ENCODE peak calls at places on chromosomes 16 and 17, in nine cellular contexts. One of them, this sample, is unnamed.

GRCh38 chr16:21260870-21261791 is 17.0 kb downstream of the CRYM start:
- DNase-seq in body of pancreas: peak; percentile 29
- DNase-seq in colonic mucosa: peak; percentile 93
- DNase-seq in cardiac fibroblast: peak; percentile 89
- DNase-seq in natural killer cell: no peak
- DNase-seq in tibial artery: no peak
- DNase-seq in OCI-LY7: no peak
- DNase-seq in fibroblast of mammary gland: peak; percentile 98
- DNase-seq in neural crest cell: no peak
- DNase-seq in this sample: no peak

GRCh38 chr17:77390870-77391269 is 250.1 kb downstream of the SEC14L1 start:
- DNase-seq in neural crest cell: no peak
- DNase-seq in fibroblast of mammary gland: no peak
- DNase-seq in body of pancreas: no peak
- DNase-seq in natural killer cell: no peak
- DNase-seq in OCI-LY7: no peak
- DNase-seq in tibial artery: no peak
- DNase-seq in colonic mucosa: no peak
- DNase-seq in cardiac fibroblast: no peak
- DNase-seq in this sample: no peak

GRCh38 chr17:17411692-17412091 is 65.1 kb upstream of the MED9 start:
- DNase-seq in colonic mucosa: no peak
- DNase-seq in tibial artery: no peak
- DNase-seq in neural crest cell: no peak
- DNase-seq in natural killer cell: no peak
- DNase-seq in body of pancreas: no peak
- DNase-seq in OCI-LY7: no peak
- DNase-seq in cardiac fibroblast: peak; percentile 55
- DNase-seq in fibroblast of mammary gland: peak; percentile 32
- DNase-seq in this sample: no peak

GRCh38 chr16:17768257-17768656 is 297.5 kb upstream of the XYLT1 start:
- DNase-seq in cardiac fibroblast: peak; percentile 68
- DNase-seq in natural killer cell: no peak
- DNase-seq in neural crest cell: no peak
- DNase-seq in colonic mucosa: no peak
- DNase-seq in OCI-LY7: no peak
- DNase-seq in tibial artery: no peak
- DNase-seq in body of pancreas: no peak
- DNase-seq in fibroblast of mammary gland: peak; percentile 87
- DNase-seq in this sample: no peak

GRCh38 chr17:4895676-4896331 is 3.5 kb upstream of the C17orf107 start:
- DNase-seq in body of pancreas: no peak
- DNase-seq in OCI-LY7: no peak
- DNase-seq in cardiac fibroblast: no peak
- DNase-seq in natural killer cell: no peak
- DNase-seq in tibial artery: no peak
- DNase-seq in colonic mucosa: no peak
- DNase-seq in neural crest cell: no peak
- DNase-seq in fibroblast of mammary gland: no peak
- DNase-seq in this sample: no peak

GRCh38 chr16:4698321-4699029 is 5.1 kb downstream of the NUDT16L1 start:
- DNase-seq in OCI-LY7: no peak
- DNase-seq in tibial artery: no peak
- DNase-seq in colonic mucosa: no peak
- DNase-seq in body of pancreas: no peak
- DNase-seq in cardiac fibroblast: no peak
- DNase-seq in neural crest cell: no peak
- DNase-seq in fibroblast of mammary gland: no peak
- DNase-seq in natural killer cell: no peak
- DNase-seq in this sample: no peak

GRCh38 chr16:3949946-3950342 is 69.4 kb upstream of the CREBBP start:
- DNase-seq in natural killer cell: no peak
- DNase-seq in OCI-LY7: no peak
- DNase-seq in neural crest cell: no peak
- DNase-seq in fibroblast of mammary gland: no peak
- DNase-seq in tibial artery: no peak
- DNase-seq in colonic mucosa: no peak
- DNase-seq in body of pancreas: no peak
- DNase-seq in cardiac fibroblast: no peak
- DNase-seq in this sample: no peak

GRCh38 chr16:25135239-25135878 is 23.8 kb downstream of the LCMT1 start:
- DNase-seq in OCI-LY7: no peak
- DNase-seq in natural killer cell: no peak
- DNase-seq in body of pancreas: no peak
- DNase-seq in colonic mucosa: peak; percentile 63
- DNase-seq in tibial artery: no peak
- DNase-seq in cardiac fibroblast: peak; percentile 68
- DNase-seq in neural crest cell: no peak
- DNase-seq in fibroblast of mammary gland: peak; percentile 63
- DNase-seq in this sample: no peak

GRCh38 chr16:89120921-89121351 is 27.3 kb downstream of the ACSF3 start:
- DNase-seq in natural killer cell: no peak
- DNase-seq in fibroblast of mammary gland: no peak
- DNase-seq in cardiac fibroblast: no peak
- DNase-seq in OCI-LY7: no peak
- DNase-seq in colonic mucosa: no peak
- DNase-seq in neural crest cell: no peak
- DNase-seq in body of pancreas: no peak
- DNase-seq in tibial artery: no peak
- DNase-seq in this sample: no peak

GRCh38 chr17:75654176-75654575 is 12.8 kb downstream of the RECQL5 start:
- DNase-seq in colonic mucosa: no peak
- DNase-seq in fibroblast of mammary gland: peak; percentile 27
- DNase-seq in natural killer cell: no peak
- DNase-seq in OCI-LY7: no peak
- DNase-seq in body of pancreas: no peak
- DNase-seq in cardiac fibroblast: peak; percentile 9
- DNase-seq in tibial artery: no peak
- DNase-seq in neural crest cell: no peak
- DNase-seq in this sample: no peak
- TF ChIP-seq CTCF in colonic mucosa: no peak
- TF ChIP-seq CTCF in fibroblast of mammary gland: peak; percentile 22
- TF ChIP-seq CTCF in natural killer cell: no peak
- TF ChIP-seq CTCF in OCI-LY7: peak; percentile 56
- TF ChIP-seq CTCF in body of pancreas: no peak
- TF ChIP-seq CTCF in cardiac fibroblast: no peak
- TF ChIP-seq CTCF in tibial artery: no peak
- TF ChIP-seq CTCF in neural crest cell: peak; percentile 30
- TF ChIP-seq CTCF in this sample: no peak

DNA sequence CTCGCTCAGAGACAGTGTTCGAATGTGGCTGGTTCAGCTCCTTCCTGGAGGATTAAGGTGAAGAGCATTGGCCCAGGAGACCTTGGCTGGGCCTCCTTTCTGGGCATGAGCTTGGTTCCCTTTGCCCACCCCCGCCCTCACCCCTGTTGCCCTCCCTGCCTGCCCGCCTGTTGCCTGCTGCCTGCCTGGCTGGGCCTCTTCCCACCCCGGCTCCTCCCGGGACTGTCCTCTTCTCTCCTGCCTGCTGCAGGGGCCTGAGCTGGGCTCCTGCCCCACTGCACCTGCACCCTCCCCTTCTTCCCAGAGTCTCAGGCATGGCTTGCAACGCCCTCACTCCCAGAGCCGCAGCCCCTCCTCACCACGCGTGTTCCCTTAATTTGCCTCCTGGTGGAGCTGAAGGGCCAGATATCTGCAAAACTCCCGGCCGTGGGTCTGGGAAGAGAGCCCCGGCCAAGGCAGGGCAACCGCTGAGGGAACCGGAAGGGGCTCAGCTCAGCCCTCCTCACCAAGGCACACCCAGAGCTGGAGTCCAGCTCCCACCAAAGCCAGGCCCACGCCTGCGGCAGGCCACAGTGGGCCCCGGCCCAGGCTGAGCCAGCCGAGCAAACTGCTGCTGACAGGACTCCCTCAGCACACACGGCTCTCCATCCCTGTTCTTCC is 31.2 kb downstream of the MNT start:
- DNase-seq in fibroblast of mammary gland: no peak
- DNase-seq in tibial artery: no peak
- DNase-seq in OCI-LY7: peak; percentile 28
- DNase-seq in neural crest cell: no peak
- DNase-seq in cardiac fibroblast: no peak
- DNase-seq in colonic mucosa: no peak
- DNase-seq in body of pancreas: no peak
- DNase-seq in natural killer cell: no peak
- DNase-seq in this sample: no peak
- TF ChIP-seq CTCF in fibroblast of mammary gland: no peak
- TF ChIP-seq CTCF in tibial artery: no peak
- TF ChIP-seq CTCF in OCI-LY7: peak; percentile 50
- TF ChIP-seq CTCF in neural crest cell: no peak
- TF ChIP-seq CTCF in cardiac fibroblast: no peak
- TF ChIP-seq CTCF in colonic mucosa: no peak
- TF ChIP-seq CTCF in body of pancreas: no peak
- TF ChIP-seq CTCF in natural killer cell: no peak
- TF ChIP-seq CTCF in this sample: no peak

GRCh38 chr16:67668495-67669157 is 2.0 kb downstream of the C16orf86 start:
- DNase-seq in fibroblast of mammary gland: no peak
- DNase-seq in cardiac fibroblast: no peak
- DNase-seq in OCI-LY7: peak; percentile 73
- DNase-seq in tibial artery: no peak
- DNase-seq in natural killer cell: no peak
- DNase-seq in neural crest cell: no peak
- DNase-seq in colonic mucosa: no peak
- DNase-seq in body of pancreas: no peak
- DNase-seq in this sample: no peak

GRCh38 chr16:67666538-67667433 is at the start of the genes C16orf86 and ENKD1:
- DNase-seq in OCI-LY7: peak; percentile 89
- DNase-seq in tibial artery: peak; percentile 80
- DNase-seq in colonic mucosa: peak; percentile 83
- DNase-seq in fibroblast of mammary gland: peak; percentile 64
- DNase-seq in neural crest cell: peak; percentile 81
- DNase-seq in body of pancreas: peak; percentile 87
- DNase-seq in natural killer cell: peak; percentile 78
- DNase-seq in cardiac fibroblast: peak; percentile 69
- DNase-seq in this sample: no peak

GRCh38 chr16:67667434-67667816 is 811 bp downstream of the C16orf86 start:
- DNase-seq in fibroblast of mammary gland: no peak
- DNase-seq in cardiac fibroblast: no peak
- DNase-seq in natural killer cell: no peak
- DNase-seq in neural crest cell: no peak
- DNase-seq in tibial artery: no peak
- DNase-seq in OCI-LY7: no peak
- DNase-seq in body of pancreas: no peak
- DNase-seq in colonic mucosa: no peak
- DNase-seq in this sample: no peak

GRCh38 chr16:67669499-67670101 is 3.0 kb downstream of the C16orf86 start:
- DNase-seq in cardiac fibroblast: no peak
- DNase-seq in colonic mucosa: no peak
- DNase-seq in tibial artery: no peak
- DNase-seq in body of pancreas: no peak
- DNase-seq in fibroblast of mammary gland: no peak
- DNase-seq in natural killer cell: no peak
- DNase-seq in OCI-LY7: no peak
- DNase-seq in neural crest cell: no peak
- DNase-seq in this sample: no peak

GRCh38 chr16:67667817-67668494 is 1.3 kb downstream of the C16orf86 start:
- DNase-seq in fibroblast of mammary gland: peak; percentile 92
- DNase-seq in body of pancreas: peak; percentile 88
- DNase-seq in tibial artery: peak; percentile 88
- DNase-seq in OCI-LY7: peak; percentile 96
- DNase-seq in cardiac fibroblast: peak; percentile 92
- DNase-seq in natural killer cell: peak; percentile 72
- DNase-seq in colonic mucosa: peak; percentile 84
- DNase-seq in neural crest cell: peak; percentile 76
- DNase-seq in this sample: peak; percentile 80
- TF ChIP-seq CTCF in fibroblast of mammary gland: peak; percentile 91
- TF ChIP-seq CTCF in body of pancreas: peak; percentile 83
- TF ChIP-seq CTCF in tibial artery: peak; percentile 99
- TF ChIP-seq CTCF in OCI-LY7: peak; percentile 79
- TF ChIP-seq CTCF in cardiac fibroblast: peak; percentile 92
- TF ChIP-seq CTCF in natural killer cell: peak; percentile 75
- TF ChIP-seq CTCF in colonic mucosa: peak; percentile 90
- TF ChIP-seq CTCF in neural crest cell: peak; percentile 83
- TF ChIP-seq CTCF in this sample: peak; percentile 49

GRCh38 chr17:82098939-82099765 is 1.1 kb upstream of the FASN start:
- DNase-seq in cardiac fibroblast: no peak
- DNase-seq in body of pancreas: peak; percentile 34
- DNase-seq in neural crest cell: no peak
- DNase-seq in OCI-LY7: peak; percentile 88
- DNase-seq in colonic mucosa: no peak
- DNase-seq in tibial artery: no peak
- DNase-seq in fibroblast of mammary gland: no peak
- DNase-seq in natural killer cell: no peak
- DNase-seq in this sample: peak; percentile 54

GRCh38 chr17:82101301-82101715 is 3.3 kb upstream of the FASN start:
- DNase-seq in neural crest cell: no peak
- DNase-seq in tibial artery: no peak
- DNase-seq in OCI-LY7: peak; percentile 42
- DNase-seq in natural killer cell: no peak
- DNase-seq in fibroblast of mammary gland: no peak
- DNase-seq in cardiac fibroblast: no peak
- DNase-seq in colonic mucosa: no peak
- DNase-seq in body of pancreas: no peak
- DNase-seq in this sample: no peak

GRCh38 chr17:82100502-82101298 is 2.7 kb upstream of the FASN start:
- DNase-seq in fibroblast of mammary gland: no peak
- DNase-seq in tibial artery: no peak
- DNase-seq in colonic mucosa: no peak
- DNase-seq in body of pancreas: no peak
- DNase-seq in neural crest cell: no peak
- DNase-seq in cardiac fibroblast: no peak
- DNase-seq in OCI-LY7: no peak
- DNase-seq in natural killer cell: no peak
- DNase-seq in this sample: no peak

GRCh38 chr17:82103588-82104451 is 5.8 kb upstream of the FASN start:
- DNase-seq in OCI-LY7: peak; percentile 23
- DNase-seq in fibroblast of mammary gland: peak; percentile 40
- DNase-seq in natural killer cell: no peak
- DNase-seq in neural crest cell: peak; percentile 38
- DNase-seq in cardiac fibroblast: peak; percentile 25
- DNase-seq in colonic mucosa: peak; percentile 70
- DNase-seq in tibial artery: peak; percentile 71
- DNase-seq in body of pancreas: peak; percentile 62
- DNase-seq in this sample: no peak

DNA sequence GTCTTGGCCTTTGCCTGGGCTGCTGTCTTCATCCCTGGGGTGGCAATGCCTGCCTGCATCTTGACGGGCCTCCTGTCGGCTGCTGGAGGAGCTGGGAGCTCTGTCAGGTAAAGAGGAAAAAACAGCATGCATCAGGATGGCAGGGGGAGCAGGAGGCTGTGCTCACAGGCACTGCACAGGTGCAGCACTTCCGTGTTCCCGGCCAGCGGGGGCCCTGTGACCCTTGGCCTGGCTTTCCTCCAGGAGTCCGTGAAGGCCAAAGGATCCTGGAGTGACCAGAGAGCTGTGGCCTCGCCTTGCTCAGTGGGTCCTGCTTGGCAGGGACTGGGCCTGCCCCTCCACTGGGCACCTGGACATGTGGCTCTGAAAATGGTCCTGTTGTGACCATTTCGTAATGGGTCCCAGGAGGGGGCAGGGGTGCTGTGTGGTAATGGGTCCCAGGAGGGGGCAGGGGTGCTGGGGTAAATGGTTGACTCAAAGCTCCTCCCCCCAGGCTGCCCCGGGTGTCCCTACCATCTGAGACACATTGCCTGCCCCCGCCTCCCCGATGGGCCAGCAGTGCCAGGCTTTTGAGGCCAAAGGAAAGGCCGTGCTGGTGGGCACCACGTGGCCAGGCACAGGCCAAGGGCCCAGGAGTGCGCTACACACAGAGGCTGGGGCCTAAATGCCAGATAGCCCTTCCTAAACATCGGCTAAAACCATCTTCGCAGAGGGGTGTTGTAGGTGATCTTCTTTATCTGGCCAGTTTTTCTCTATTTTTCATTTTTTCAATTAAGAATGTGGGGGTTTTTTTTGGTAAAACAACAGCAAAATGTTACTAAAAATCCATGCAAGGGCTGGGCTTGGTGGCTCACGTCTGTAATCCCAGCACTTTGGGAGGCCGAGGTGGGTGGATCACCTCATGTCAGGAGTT is 4.0 kb upstream of the FASN start:
- DNase-seq in neural crest cell: no peak
- DNase-seq in cardiac fibroblast: no peak
- DNase-seq in colonic mucosa: no peak
- DNase-seq in OCI-LY7: peak; percentile 66
- DNase-seq in fibroblast of mammary gland: no peak
- DNase-seq in natural killer cell: no peak
- DNase-seq in body of pancreas: no peak
- DNase-seq in tibial artery: no peak
- DNase-seq in this sample: no peak
- TF ChIP-seq CTCF in neural crest cell: no peak
- TF ChIP-seq CTCF in cardiac fibroblast: no peak
- TF ChIP-seq CTCF in colonic mucosa: no peak
- TF ChIP-seq CTCF in OCI-LY7: peak; percentile 25
- TF ChIP-seq CTCF in fibroblast of mammary gland: no peak
- TF ChIP-seq CTCF in natural killer cell: no peak
- TF ChIP-seq CTCF in body of pancreas: no peak
- TF ChIP-seq CTCF in tibial artery: no peak
- TF ChIP-seq CTCF in this sample: no peak

This sample was measured in mesothelial cell of epicardium.